ENCODE peak calls at places on chromosomes 12 and 14, in six cellular contexts. H is IMR-90, A is neuronal stem cell, R is mesendoderm, W is mesenchymal stem cell, N is H1. K is an unnamed sample.

GRCh38 chr14:104086661-104087461 is 1.4 kb downstream of the ASPG start:
- DNase-seq in R (no peak), A (no peak), H (no peak), W (no peak), N (no peak), K (no peak)

GRCh38 chr12:113684908-113685512 is 213.3 kb upstream of the LHX5 start:
- DNase-seq in H (no peak), R (no peak), W (no peak), A (no peak), N (no peak), K (no peak)

GRCh38 chr12:103169-103981 is 36.8 kb downstream of the IQSEC3 start:
- DNase-seq in W (no peak), N (peak), A (peak), R (peak), H (no peak), K (no peak)

GRCh38 chr12:131114942-131115584 is 161.4 kb downstream of the ADGRD1 start:
- DNase-seq in A (no peak), H (no peak), W (no peak), R (no peak), N (no peak), K (no peak)

GRCh38 chr12:130017571-130018449 is 114.0 kb upstream of the TMEM132D start:
- DNase-seq in R (no peak), W (no peak), H (no peak), A (no peak), N (no peak), K (no peak)

GRCh38 chr12:104615048-104615561 is 158.4 kb downstream of the CHST11 start:
- DNase-seq in N (no peak), A (no peak), W (peak), R (no peak), H (no peak), K (peak)

GRCh38 chr12:54984602-54985376 is at the start of gene TESPA1:
- DNase-seq in A (no peak), H (no peak), W (no peak), N (no peak), R (peak), K (no peak)

GRCh38 chr12:32603858-32604257 is 75.2 kb upstream of the DNM1L start:
- DNase-seq in A (no peak), R (peak), H (peak), W (peak), N (no peak), K (no peak)

GRCh38 chr12:115835445-115835844 is 442.0 kb downstream of the MED13L start:
- DNase-seq in N (no peak), W (peak), R (no peak), H (no peak), A (no peak), K (no peak)

GRCh38 chr12:115830633-115831032 is 446.9 kb downstream of the MED13L start:
- DNase-seq in W (no peak), R (no peak), H (no peak), N (no peak), A (no peak), K (no peak)

GRCh38 chr12:115837220-115837619 is 440.3 kb downstream of the MED13L start:
- DNase-seq in N (no peak), A (no peak), W (no peak), R (no peak), H (no peak), K (no peak)

GRCh38 chr12:115830070-115830469 is 447.4 kb downstream of the MED13L start:
- DNase-seq in R (no peak), H (no peak), W (no peak), N (no peak), A (no peak), K (no peak)

GRCh38 chr12:115833704-115834103 is 443.8 kb downstream of the MED13L start:
- DNase-seq in A (no peak), H (no peak), N (no peak), W (no peak), R (no peak), K (no peak)
- H2BK5ac ChIP-seq in A (no peak), H (no peak), N (no peak), W (no peak), R (no peak), K (no peak)

GRCh38 chr14:69133206-69134125 is 19.5 kb downstream of the DCAF5 start:
- DNase-seq in N (no peak), W (peak), R (peak), H (peak), A (no peak), K (peak)
- H3K4me3 ChIP-seq in N (no peak), W (peak), R (no peak), H (no peak), A (no peak), K (no peak)

GRCh38 chr12:124094733-124095132 is 121.7 kb downstream of the ZNF664 start:
- DNase-seq in H (no peak), W (no peak), N (no peak), R (no peak), A (no peak), K (no peak)

GRCh38 chr12:124091835-124092234 is 118.8 kb downstream of the ZNF664 start:
- DNase-seq in A (no peak), H (no peak), N (no peak), R (no peak), W (no peak), K (no peak)

GRCh38 chr12:124094188-124094587 is 121.2 kb downstream of the ZNF664 start:
- DNase-seq in R (no peak), A (no peak), W (no peak), N (no peak), H (no peak), K (no peak)

GRCh38 chr12:124096109-124096508 is 123.1 kb downstream of the ZNF664 start:
- DNase-seq in N (no peak), A (no peak), W (no peak), H (no peak), R (no peak), K (no peak)

DNA sequence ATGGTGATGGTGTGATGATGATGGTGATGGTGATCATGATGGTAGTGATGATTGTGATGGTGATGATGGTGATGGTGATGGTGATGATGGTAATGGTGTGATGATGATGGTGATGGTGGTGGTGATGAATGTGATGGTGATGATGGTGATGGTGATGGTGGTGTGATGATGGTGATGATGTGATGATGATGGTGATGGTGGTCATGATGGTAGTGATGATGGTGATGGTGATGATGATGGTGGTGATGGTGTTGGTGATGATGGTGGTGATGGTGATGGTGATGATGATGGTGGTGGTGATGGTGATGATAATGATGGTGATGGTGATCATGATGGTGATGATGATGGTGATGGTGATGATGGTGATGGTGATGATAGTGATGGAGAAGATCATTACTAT is 120.3 kb downstream of the ZNF664 start:
- DNase-seq in N (no peak), W (no peak), H (no peak), R (no peak), A (no peak), K (no peak)
- H3K23ac ChIP-seq in N (no peak), W (no peak), H (no peak), R (no peak), A (no peak), K (no peak)

GRCh38 chr14:23093993-23094665 is 807 bp downstream of the ACIN1 start:
- DNase-seq in R (peak), N (peak), H (no peak), W (no peak), A (no peak), K (peak)

GRCh38 chr14:23093526-23093925 is 1.4 kb downstream of the ACIN1 start:
- DNase-seq in A (no peak), W (no peak), N (no peak), R (no peak), H (no peak), K (no peak)

GRCh38 chr14:23094666-23095195 is at the start of gene ACIN1:
- DNase-seq in W (peak), A (peak), N (no peak), R (peak), H (peak), K (no peak)

GRCh38 chr14:23097786-23098185 is 2.5 kb downstream of the C14orf119 start:
- DNase-seq in W (no peak), A (no peak), R (no peak), N (no peak), H (no peak), K (no peak)

GRCh38 chr14:23095196-23096108 is at the start of gene C14orf119:
- DNase-seq in A (peak), N (peak), R (peak), H (peak), W (peak), K (peak)
- H2BK5ac ChIP-seq in A (peak), N (peak), R (peak), H (peak), W (peak), K (peak)

DNA sequence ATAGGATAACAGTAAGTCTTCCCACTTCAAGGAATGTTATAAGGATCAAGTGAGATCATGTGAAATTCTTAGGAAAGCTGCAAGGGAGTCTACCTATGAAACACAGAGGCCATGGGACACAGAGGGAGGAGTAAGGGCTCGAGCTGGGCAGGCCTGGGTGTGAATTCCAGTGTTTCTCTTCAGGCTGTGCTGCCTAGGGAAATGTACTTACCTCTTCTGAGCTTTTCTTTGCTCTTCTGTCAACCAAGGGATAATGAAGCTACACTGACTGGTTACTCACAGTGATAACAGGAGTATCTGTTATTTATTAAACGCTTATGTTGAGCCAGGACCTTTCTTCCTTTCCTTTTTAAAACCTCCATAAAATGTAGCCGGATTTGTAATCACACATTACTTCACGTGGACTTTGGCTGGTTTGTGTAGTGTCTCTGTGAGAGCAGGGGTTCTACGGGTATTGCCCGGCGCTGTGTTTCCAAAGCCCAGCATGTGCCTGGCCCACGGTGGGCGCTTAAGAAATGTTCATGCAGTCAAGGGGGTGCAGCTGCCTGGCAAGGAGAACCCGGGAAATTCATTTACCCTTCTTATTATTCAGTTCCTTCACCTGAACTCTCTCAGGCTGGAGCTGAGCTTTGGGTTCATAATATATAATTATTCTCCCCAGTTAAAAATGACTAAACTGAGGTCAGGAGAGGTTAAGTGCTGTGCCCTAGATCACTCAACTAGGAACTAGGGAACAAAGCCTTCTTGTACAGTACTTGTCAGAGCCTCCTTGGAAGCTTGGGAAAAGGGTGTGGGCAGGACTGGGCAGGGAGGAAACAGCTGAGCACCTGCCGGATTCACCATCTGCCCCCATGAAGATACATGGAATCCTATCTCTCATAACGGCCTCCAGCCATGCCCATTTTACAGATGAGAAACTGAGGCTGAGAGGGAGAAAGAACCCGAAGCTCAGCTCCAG is 214.2 kb downstream of the CACNA1C start:
- DNase-seq in R (no peak), N (no peak), W (no peak), A (no peak), H (no peak), K (no peak)
- H3K4me3 ChIP-seq in R (no peak), N (no peak), W (peak), A (no peak), H (no peak), K (no peak)